ENCODE peak calls at places on chromosomes 4 and X, in seven cellular contexts. One of them, this sample, is unnamed.

GRCh38 chr4:52958232-52958631 is 96.1 kb downstream of the RASL11B start:
- DNase-seq in K562: no peak
- DNase-seq in upper lobe of left lung: no peak
- DNase-seq in SK-N-SH: no peak
- DNase-seq in HepG2: no peak
- DNase-seq in H1: no peak
- DNase-seq in suprapubic skin: no peak
- DNase-seq in this sample: no peak

GRCh38 chr4:31160146-31160545 is 440.0 kb downstream of the PCDH7 start:
- DNase-seq in K562: no peak
- DNase-seq in H1: no peak
- DNase-seq in upper lobe of left lung: no peak
- DNase-seq in HepG2: no peak
- DNase-seq in SK-N-SH: no peak
- DNase-seq in suprapubic skin: no peak
- DNase-seq in this sample: no peak

GRCh38 chrX:49041683-49042529 is 1.3 kb downstream of the TFE3 start:
- DNase-seq in upper lobe of left lung: peak
- DNase-seq in K562: no peak
- DNase-seq in SK-N-SH: peak
- DNase-seq in H1: no peak
- DNase-seq in HepG2: no peak
- DNase-seq in suprapubic skin: no peak
- DNase-seq in this sample: no peak

GRCh38 chr4:90163872-90164271 is 36.7 kb downstream of the CCSER1 start:
- DNase-seq in HepG2: no peak
- DNase-seq in K562: no peak
- DNase-seq in upper lobe of left lung: no peak
- DNase-seq in H1: no peak
- DNase-seq in suprapubic skin: no peak
- DNase-seq in SK-N-SH: no peak
- DNase-seq in this sample: no peak

GRCh38 chr4:7145291-7145934 is 46.9 kb upstream of the SORCS2 start:
- DNase-seq in HepG2: no peak
- DNase-seq in K562: no peak
- DNase-seq in SK-N-SH: no peak
- DNase-seq in suprapubic skin: no peak
- DNase-seq in H1: no peak
- DNase-seq in upper lobe of left lung: no peak
- DNase-seq in this sample: no peak

GRCh38 chr4:9600246-9600645 is 156.0 kb downstream of the DEFB131A start:
- DNase-seq in H1: no peak
- DNase-seq in HepG2: no peak
- DNase-seq in upper lobe of left lung: no peak
- DNase-seq in K562: no peak
- DNase-seq in SK-N-SH: no peak
- DNase-seq in suprapubic skin: no peak
- DNase-seq in this sample: no peak

GRCh38 chr4:153058668-153059060 is 122.5 kb downstream of the FHDC1 start:
- DNase-seq in upper lobe of left lung: no peak
- DNase-seq in K562: no peak
- DNase-seq in H1: no peak
- DNase-seq in suprapubic skin: no peak
- DNase-seq in SK-N-SH: no peak
- DNase-seq in HepG2: no peak
- DNase-seq in this sample: no peak

GRCh38 chr4:182916483-182917181 is 554 bp downstream of the DCTD start:
- DNase-seq in H1: no peak
- DNase-seq in K562: peak
- DNase-seq in SK-N-SH: no peak
- DNase-seq in HepG2: no peak
- DNase-seq in suprapubic skin: no peak
- DNase-seq in upper lobe of left lung: peak
- DNase-seq in this sample: peak

GRCh38 chrX:136597954-136598353 is 50.0 kb upstream of the CD40LG start:
- DNase-seq in H1: no peak
- DNase-seq in upper lobe of left lung: no peak
- DNase-seq in K562: no peak
- DNase-seq in HepG2: no peak
- DNase-seq in suprapubic skin: no peak
- DNase-seq in SK-N-SH: no peak
- DNase-seq in this sample: no peak

GRCh38 chr4:81257021-81257420 is 42.0 kb upstream of the PRKG2 start:
- DNase-seq in HepG2: no peak
- DNase-seq in K562: no peak
- DNase-seq in SK-N-SH: no peak
- DNase-seq in H1: no peak
- DNase-seq in suprapubic skin: no peak
- DNase-seq in upper lobe of left lung: no peak
- DNase-seq in this sample: no peak

GRCh38 chr4:97841512-97841911 is 301.8 kb downstream of the STPG2 start:
- DNase-seq in HepG2: no peak
- DNase-seq in K562: no peak
- DNase-seq in SK-N-SH: no peak
- DNase-seq in suprapubic skin: no peak
- DNase-seq in upper lobe of left lung: no peak
- DNase-seq in H1: no peak
- DNase-seq in this sample: no peak

GRCh38 chr4:116244771-116245170 is 840.6 kb downstream of the TRAM1L1 start:
- DNase-seq in upper lobe of left lung: no peak
- DNase-seq in H1: no peak
- DNase-seq in suprapubic skin: no peak
- DNase-seq in SK-N-SH: no peak
- DNase-seq in HepG2: no peak
- DNase-seq in K562: no peak
- DNase-seq in this sample: no peak

GRCh38 chr4:5797866-5798265 is 86.9 kb downstream of the EVC start:
- DNase-seq in HepG2: no peak
- DNase-seq in K562: no peak
- DNase-seq in suprapubic skin: peak
- DNase-seq in upper lobe of left lung: peak
- DNase-seq in SK-N-SH: no peak
- DNase-seq in H1: no peak
- DNase-seq in this sample: no peak

GRCh38 chr4:118989098-118990080 is 100.7 kb downstream of the SYNPO2 start:
- DNase-seq in HepG2: no peak
- DNase-seq in suprapubic skin: no peak
- DNase-seq in H1: no peak
- DNase-seq in SK-N-SH: no peak
- DNase-seq in upper lobe of left lung: no peak
- DNase-seq in K562: no peak
- DNase-seq in this sample: no peak

GRCh38 chrX:107673933-107674479 is 45.7 kb downstream of the PRPS1 start:
- DNase-seq in upper lobe of left lung: peak
- DNase-seq in HepG2: no peak
- DNase-seq in suprapubic skin: peak
- DNase-seq in K562: peak
- DNase-seq in H1: no peak
- DNase-seq in SK-N-SH: no peak
- DNase-seq in this sample: peak

GRCh38 chrX:44705817-44706551 is 137.8 kb upstream of the DUSP21 start:
- DNase-seq in SK-N-SH: no peak
- DNase-seq in suprapubic skin: no peak
- DNase-seq in upper lobe of left lung: no peak
- DNase-seq in H1: no peak
- DNase-seq in HepG2: peak
- DNase-seq in K562: peak
- DNase-seq in this sample: no peak

GRCh38 chr4:41142946-41143720 is 71.2 kb downstream of the APBB2 start:
- DNase-seq in upper lobe of left lung: peak
- DNase-seq in H1: no peak
- DNase-seq in HepG2: no peak
- DNase-seq in K562: no peak
- DNase-seq in suprapubic skin: no peak
- DNase-seq in SK-N-SH: no peak
- DNase-seq in this sample: peak

GRCh38 chr4:83075271-83075670 is 39.3 kb downstream of the PLAC8 start:
- DNase-seq in SK-N-SH: no peak
- DNase-seq in K562: no peak
- DNase-seq in H1: no peak
- DNase-seq in HepG2: no peak
- DNase-seq in upper lobe of left lung: no peak
- DNase-seq in suprapubic skin: no peak
- DNase-seq in this sample: no peak

GRCh38 chrX:40037367-40037766 is 60.4 kb downstream of the BCOR start:
- DNase-seq in K562: no peak
- DNase-seq in SK-N-SH: no peak
- DNase-seq in HepG2: no peak
- DNase-seq in suprapubic skin: no peak
- DNase-seq in H1: no peak
- DNase-seq in upper lobe of left lung: no peak
- DNase-seq in this sample: no peak

GRCh38 chr4:148795156-148795864 is 353.1 kb upstream of the NR3C2 start:
- DNase-seq in SK-N-SH: no peak
- DNase-seq in K562: no peak
- DNase-seq in H1: peak
- DNase-seq in upper lobe of left lung: peak
- DNase-seq in HepG2: no peak
- DNase-seq in suprapubic skin: no peak
- DNase-seq in this sample: peak

GRCh38 chrX:15848576-15848975 is 6.0 kb downstream of the AP1S2 start:
- DNase-seq in K562: no peak
- DNase-seq in suprapubic skin: no peak
- DNase-seq in SK-N-SH: no peak
- DNase-seq in upper lobe of left lung: no peak
- DNase-seq in HepG2: no peak
- DNase-seq in H1: no peak
- DNase-seq in this sample: no peak

DNA sequence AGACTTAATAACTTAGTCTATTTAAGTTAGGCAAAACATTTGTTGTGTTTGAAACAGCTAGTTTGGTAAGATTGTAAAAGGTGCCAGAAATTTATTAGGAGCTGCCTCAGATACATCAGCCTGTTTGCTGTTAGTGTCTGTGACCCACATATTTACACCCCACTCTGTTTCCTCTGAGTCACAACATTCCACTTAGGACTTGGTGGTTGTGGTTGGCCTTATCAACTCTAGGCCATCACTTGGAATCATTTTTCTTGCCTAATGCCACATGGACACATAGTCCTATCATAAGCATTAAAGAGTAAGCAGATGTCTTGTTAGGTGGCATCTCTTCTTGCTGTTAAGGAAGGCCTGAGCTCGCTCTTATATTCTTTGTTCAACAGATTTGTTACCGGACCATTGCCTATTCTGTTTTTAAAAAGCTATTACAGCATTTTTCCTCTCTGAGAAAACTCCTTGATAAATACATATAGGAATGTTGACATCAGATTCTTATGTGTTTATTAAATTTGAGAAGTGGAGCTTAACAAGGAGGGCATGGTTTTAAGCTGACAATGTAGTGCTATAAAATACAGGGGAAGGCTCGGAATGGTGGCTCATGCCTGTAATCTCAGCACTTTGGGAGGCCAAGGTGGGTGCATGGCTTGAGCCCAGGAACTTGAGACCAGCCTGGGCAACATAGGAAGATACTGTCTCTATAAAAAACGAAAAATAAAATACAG is 51.2 kb upstream of the PGRMC2 start:
- DNase-seq in upper lobe of left lung: no peak
- DNase-seq in HepG2: no peak
- DNase-seq in suprapubic skin: no peak
- DNase-seq in K562: peak
- DNase-seq in SK-N-SH: no peak
- DNase-seq in H1: no peak
- DNase-seq in this sample: no peak
- TF ChIP-seq POLR2AphosphoS5 in upper lobe of left lung: no peak
- TF ChIP-seq POLR2AphosphoS5 in HepG2: no peak
- TF ChIP-seq POLR2AphosphoS5 in suprapubic skin: no peak
- TF ChIP-seq POLR2AphosphoS5 in K562: no peak
- TF ChIP-seq POLR2AphosphoS5 in SK-N-SH: peak
- TF ChIP-seq POLR2AphosphoS5 in H1: no peak
- TF ChIP-seq POLR2AphosphoS5 in this sample: no peak

DNA sequence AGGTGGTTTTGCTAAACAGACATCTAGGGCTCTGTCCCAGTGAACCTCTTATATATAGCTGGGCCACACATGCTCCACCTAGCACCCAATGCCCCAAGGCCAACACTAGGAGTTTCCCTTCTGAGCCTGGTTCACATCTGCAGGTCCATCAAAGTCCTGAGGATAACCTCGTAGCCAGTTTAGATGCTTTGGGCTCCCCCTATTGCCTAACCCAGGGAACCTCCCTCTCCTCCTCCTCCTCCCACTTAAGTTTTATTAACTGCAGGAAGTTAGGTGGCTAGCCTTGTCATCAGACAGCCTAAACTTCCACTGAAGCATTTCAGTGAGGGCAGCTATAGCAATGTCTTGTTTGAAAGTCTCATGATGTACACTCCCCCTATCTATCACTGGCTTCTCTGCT is 88.0 kb downstream of the GUCY2F start:
- DNase-seq in SK-N-SH: no peak
- DNase-seq in HepG2: no peak
- DNase-seq in suprapubic skin: no peak
- DNase-seq in upper lobe of left lung: no peak
- DNase-seq in H1: no peak
- DNase-seq in K562: peak
- DNase-seq in this sample: no peak
- TF ChIP-seq CTCF in SK-N-SH: no peak
- TF ChIP-seq CTCF in HepG2: peak
- TF ChIP-seq CTCF in suprapubic skin: no peak
- TF ChIP-seq CTCF in upper lobe of left lung: no peak
- TF ChIP-seq CTCF in H1: peak
- TF ChIP-seq CTCF in K562: peak
- TF ChIP-seq CTCF in this sample: no peak

GRCh38 chr4:46462746-46463145 is 72.8 kb upstream of the GABRA2 start:
- DNase-seq in SK-N-SH: no peak
- DNase-seq in H1: no peak
- DNase-seq in K562: no peak
- DNase-seq in suprapubic skin: no peak
- DNase-seq in HepG2: no peak
- DNase-seq in upper lobe of left lung: no peak
- DNase-seq in this sample: no peak
- TF ChIP-seq EP300 in SK-N-SH: no peak
- TF ChIP-seq EP300 in H1: no peak
- TF ChIP-seq EP300 in K562: no peak
- TF ChIP-seq EP300 in suprapubic skin: no peak
- TF ChIP-seq EP300 in HepG2: no peak
- TF ChIP-seq EP300 in upper lobe of left lung: no peak
- TF ChIP-seq EP300 in this sample: no peak

DNA sequence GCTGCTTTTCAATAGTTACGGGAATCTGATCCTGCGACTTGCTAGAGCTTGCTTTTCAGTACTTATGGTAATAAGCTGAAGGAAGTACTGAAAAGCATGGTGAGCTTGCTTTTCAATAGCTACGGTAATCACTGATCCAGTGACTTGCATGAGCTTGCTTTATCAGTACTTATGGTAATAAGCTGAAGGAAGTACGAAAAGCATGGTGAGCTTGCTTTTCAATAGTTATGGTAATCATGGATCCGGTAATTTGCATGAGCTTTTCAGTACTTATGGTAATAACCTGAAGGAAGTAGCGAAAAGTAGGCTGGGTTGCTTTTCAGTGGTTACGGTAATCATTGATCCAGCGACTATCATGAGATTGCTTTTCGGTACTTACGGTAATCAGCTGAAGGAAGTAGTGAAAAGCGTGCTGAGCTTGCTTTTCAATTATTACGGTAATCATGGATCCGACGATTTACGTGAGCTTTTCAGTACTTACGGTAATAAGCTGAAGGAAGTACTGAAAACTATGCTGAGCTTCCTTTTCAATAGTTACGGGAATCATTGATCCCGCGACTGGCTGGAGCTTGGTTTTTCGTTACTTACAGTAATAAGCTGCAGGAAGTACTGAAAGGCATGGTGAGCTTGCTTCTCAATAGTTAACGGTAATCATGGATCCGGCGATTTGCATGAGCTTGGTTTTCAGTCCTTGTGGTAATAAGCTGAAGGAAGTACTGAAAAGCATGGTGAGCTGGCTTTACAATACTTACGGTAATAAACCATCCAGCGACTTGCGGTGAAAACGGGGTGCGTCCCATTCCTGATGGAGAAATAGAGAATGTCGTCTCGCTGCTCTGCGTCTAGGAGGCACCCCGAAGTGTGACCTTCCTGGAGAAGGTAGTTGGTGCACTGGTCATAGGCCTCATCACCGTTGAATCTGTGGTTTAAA is 6.5 kb downstream of the CRLF2 start:
- DNase-seq in suprapubic skin: no peak
- DNase-seq in H1: peak
- DNase-seq in HepG2: no peak
- DNase-seq in K562: no peak
- DNase-seq in upper lobe of left lung: no peak
- DNase-seq in SK-N-SH: peak
- DNase-seq in this sample: no peak
- TF ChIP-seq POLR2AphosphoS5 in suprapubic skin: no peak
- TF ChIP-seq POLR2AphosphoS5 in H1: no peak
- TF ChIP-seq POLR2AphosphoS5 in HepG2: no peak
- TF ChIP-seq POLR2AphosphoS5 in K562: no peak
- TF ChIP-seq POLR2AphosphoS5 in upper lobe of left lung: no peak
- TF ChIP-seq POLR2AphosphoS5 in SK-N-SH: no peak
- TF ChIP-seq POLR2AphosphoS5 in this sample: no peak